ENCODE peak calls at places on chromosomes 11 and 22, in six cellular contexts. L is psoas muscle, V is AG09319, S is cardiac muscle cell, Y is cardiac fibroblast, C is Peyer's patch. E is an unnamed sample.

GRCh38 chr22:35023692-35024363 is 42.1 kb upstream of the ISX start:
- DNase-seq in C (peak; percentile 86), L (peak; percentile 66), S (peak; percentile 82), Y (peak; percentile 49), V (no peak), E (peak; percentile 82)

GRCh38 chr11:64874308-64874707 is 4.1 kb downstream of the EHD1 start:
- DNase-seq in S (no peak), C (no peak), L (no peak), Y (no peak), V (no peak), E (no peak)

GRCh38 chr22:41931701-41932269 is 5.2 kb upstream of the TNFRSF13C start:
- DNase-seq in C (no peak), V (no peak), L (no peak), Y (no peak), S (no peak), E (no peak)

GRCh38 chr22:26556904-26557303 is 33.0 kb downstream of the TPST2 start:
- DNase-seq in S (no peak), Y (no peak), L (peak; percentile 59), C (no peak), V (no peak), E (no peak)

GRCh38 chr11:1456166-1456565 is 30.4 kb downstream of the MOB2 start:
- DNase-seq in C (no peak), Y (no peak), S (no peak), L (no peak), V (no peak), E (no peak)

GRCh38 chr22:46875089-46875488 is 112.6 kb downstream of the TBC1D22A start:
- DNase-seq in S (no peak), Y (no peak), C (no peak), V (no peak), L (no peak), E (no peak)

GRCh38 chr22:23696326-23696851 is 5.6 kb downstream of the RGL4 start:
- DNase-seq in S (no peak), L (peak; percentile 71), Y (peak; percentile 76), V (no peak), C (peak; percentile 49), E (no peak)

GRCh38 chr22:29994941-29995340 is 85.3 kb upstream of the HORMAD2 start:
- DNase-seq in Y (peak; percentile 57), C (no peak), V (no peak), S (no peak), L (no peak), E (no peak)

GRCh38 chr22:41642711-41643110 is 21.6 kb downstream of the XRCC6 start:
- DNase-seq in V (no peak), C (no peak), S (no peak), Y (no peak), L (no peak), E (no peak)

GRCh38 chr11:64007629-64008282 is 21.5 kb downstream of the OTUB1 start:
- DNase-seq in V (no peak), S (peak; percentile 90), C (peak; percentile 74), L (peak; percentile 92), Y (peak; percentile 38), E (peak; percentile 50)

GRCh38 chr11:36513965-36514364 is 3.9 kb upstream of the TRAF6 start:
- DNase-seq in V (no peak), L (no peak), C (no peak), S (no peak), Y (no peak), E (no peak)

GRCh38 chr22:20552913-20553401 is 45.5 kb downstream of the MED15 start:
- DNase-seq in Y (peak; percentile 78), V (no peak), L (peak; percentile 59), C (no peak), S (no peak), E (no peak)

GRCh38 chr22:20550057-20550817 is 42.8 kb downstream of the MED15 start:
- DNase-seq in S (no peak), C (no peak), Y (peak; percentile 14), L (peak; percentile 41), V (no peak), E (no peak)

GRCh38 chr22:20552450-20552894 is 45.1 kb downstream of the MED15 start:
- DNase-seq in V (no peak), Y (peak; percentile 72), C (no peak), S (no peak), L (peak; percentile 97), E (peak; percentile 44)

GRCh38 chr22:20550851-20551744 is 43.7 kb downstream of the MED15 start:
- DNase-seq in C (no peak), V (no peak), S (peak; percentile 61), L (no peak), Y (peak; percentile 82), E (peak; percentile 83)

GRCh38 chr22:20551805-20552449 is 44.5 kb downstream of the MED15 start:
- DNase-seq in C (no peak), L (peak; percentile 90), S (no peak), V (no peak), Y (peak; percentile 34), E (peak; percentile 70)
- TF ChIP-seq CTCF in C (peak; percentile 29), L (peak; percentile 60), S (no peak), V (peak; percentile 51), Y (peak; percentile 36), E (peak; percentile 44)

GRCh38 chr22:44807915-44808690 is 55.7 kb downstream of the ARHGAP8 start:
- DNase-seq in V (no peak), Y (no peak), L (no peak), C (no peak), S (peak; percentile 33), E (no peak)
- TF ChIP-seq CTCF in V (peak; percentile 9), Y (no peak), L (no peak), C (no peak), S (no peak), E (no peak)

DNA sequence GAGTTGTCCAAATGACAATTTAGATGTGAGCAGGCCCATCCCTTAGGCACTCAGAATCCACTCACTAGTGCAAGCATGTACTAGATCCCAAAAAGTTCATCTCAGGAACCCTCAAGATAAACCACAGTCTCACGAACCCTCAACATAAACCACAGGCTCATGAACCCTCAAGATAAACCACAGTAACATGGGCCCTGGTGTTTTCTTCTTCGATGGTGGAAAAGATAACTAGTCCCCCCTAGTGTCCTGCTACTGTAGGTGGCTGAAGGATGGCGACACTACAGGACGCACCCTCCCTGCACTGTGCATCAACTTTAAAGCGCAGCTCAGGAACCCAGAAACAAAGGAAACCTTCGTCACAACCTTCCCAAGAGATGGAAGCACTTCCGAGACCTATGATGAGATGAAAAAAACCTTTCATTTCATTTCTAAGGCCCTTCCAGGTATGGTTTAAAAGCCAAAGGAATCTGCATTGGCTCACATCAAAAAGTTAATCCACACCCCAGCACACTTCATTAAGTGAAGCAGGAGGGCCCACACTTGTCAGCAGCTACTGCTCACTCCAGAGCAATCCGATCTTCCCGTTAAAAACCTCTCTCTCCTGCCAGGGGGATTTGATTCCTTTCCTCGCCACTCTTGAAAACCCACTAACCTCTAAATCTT is 2.4 kb downstream of the LARGE1 start:
- DNase-seq in S (no peak), Y (peak; percentile 31), L (no peak), C (no peak), V (no peak), E (no peak)
- TF ChIP-seq CTCF in S (no peak), Y (no peak), L (peak; percentile 40), C (peak; percentile 32), V (peak; percentile 20), E (peak; percentile 11)

DNA sequence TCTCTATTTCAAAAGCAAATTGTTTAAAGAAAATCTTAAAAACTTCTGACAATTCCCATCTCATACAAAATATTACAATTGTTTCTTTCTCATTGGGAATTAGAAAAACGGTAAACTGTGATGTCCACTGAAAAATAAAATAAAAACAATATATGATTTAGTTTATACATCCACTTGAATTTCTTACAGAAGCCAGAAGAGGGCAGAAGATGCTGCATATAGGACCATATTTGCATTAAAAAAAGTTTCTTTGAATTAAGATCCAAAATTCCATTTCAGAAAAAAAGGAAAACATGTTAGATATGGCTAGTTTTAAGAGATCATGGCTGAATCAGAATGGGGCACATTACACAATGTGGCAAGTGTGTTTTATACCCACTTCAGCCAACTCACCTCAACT is 39.3 kb upstream of the LRRC4C start:
- DNase-seq in S (peak; percentile 4), C (no peak), V (no peak), L (no peak), Y (peak; percentile 47), E (no peak)
- TF ChIP-seq CTCF in S (peak; percentile 31), C (peak; percentile 45), V (no peak), L (no peak), Y (peak; percentile 37), E (peak; percentile 57)

DNA sequence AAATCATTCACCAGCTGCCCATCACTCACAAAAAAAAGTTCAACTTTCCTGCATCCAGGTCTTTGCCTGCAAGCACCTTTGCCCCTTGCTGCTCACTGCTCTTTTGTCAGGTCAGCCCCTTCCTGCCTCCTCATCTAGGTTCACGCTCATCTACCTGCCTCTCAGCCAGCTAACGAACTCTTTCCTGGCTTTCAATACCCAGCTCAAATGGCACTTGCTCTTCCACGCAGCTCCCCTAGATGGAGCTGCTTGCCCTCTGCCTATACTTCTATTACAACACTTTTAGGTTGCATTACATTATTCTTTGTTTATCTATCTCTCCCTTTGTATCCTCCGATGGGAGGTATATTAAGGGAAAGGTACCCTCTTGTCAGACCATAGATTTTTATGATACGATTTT is 78.9 kb upstream of the TBCEL start:
- DNase-seq in S (no peak), Y (no peak), C (no peak), L (no peak), V (no peak), E (no peak)
- TF ChIP-seq CTCF in S (no peak), Y (peak; percentile 32), C (peak; percentile 15), L (no peak), V (peak; percentile 8), E (no peak)

DNA sequence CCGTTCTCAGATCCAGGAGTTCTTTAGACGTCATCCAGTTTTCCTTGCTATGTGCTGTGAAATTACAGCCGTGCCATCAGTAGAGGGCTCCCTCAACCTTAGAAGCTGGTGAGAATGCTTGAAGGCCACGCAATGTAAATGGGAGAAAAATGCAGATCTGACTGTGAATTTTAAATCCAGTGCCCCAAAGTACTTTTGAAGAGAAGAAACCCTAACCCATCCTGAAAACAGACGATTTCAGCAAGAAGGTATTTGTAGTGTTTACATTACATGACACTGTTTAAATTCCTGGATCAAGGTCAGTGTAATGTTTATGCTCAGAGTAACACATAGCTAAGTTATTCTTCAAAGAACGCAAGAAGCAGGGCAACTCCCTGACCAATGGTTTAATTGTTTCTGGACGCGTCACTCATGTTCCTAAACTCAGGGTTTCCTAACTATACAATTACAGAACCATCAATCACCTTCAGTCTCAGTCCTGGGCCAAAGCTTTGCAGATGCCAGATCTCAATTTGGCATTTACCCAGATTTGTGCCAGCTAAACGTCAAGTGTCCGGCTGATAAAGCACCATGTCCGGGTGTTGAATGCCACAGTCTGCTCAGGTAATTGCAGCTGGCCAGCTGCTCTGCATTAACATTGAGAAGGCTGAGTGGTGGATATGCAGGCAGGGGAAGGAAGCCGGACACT is 38.2 kb downstream of the ADAMTS8 start:
- DNase-seq in V (peak; percentile 48), L (no peak), C (no peak), S (peak; percentile 32), Y (peak; percentile 82), E (peak; percentile 63)
- TF ChIP-seq CTCF in V (peak; percentile 74), L (peak; percentile 27), C (peak; percentile 7), S (peak; percentile 63), Y (peak; percentile 64), E (peak; percentile 62)

GRCh38 chr11:92295175-92296137 is 70.8 kb downstream of the FAT3 start:
- DNase-seq in L (no peak), C (no peak), V (no peak), Y (peak; percentile 42), S (no peak), E (no peak)
- TF ChIP-seq CTCF in L (no peak), C (no peak), V (no peak), Y (no peak), S (no peak), E (no peak)

DNA sequence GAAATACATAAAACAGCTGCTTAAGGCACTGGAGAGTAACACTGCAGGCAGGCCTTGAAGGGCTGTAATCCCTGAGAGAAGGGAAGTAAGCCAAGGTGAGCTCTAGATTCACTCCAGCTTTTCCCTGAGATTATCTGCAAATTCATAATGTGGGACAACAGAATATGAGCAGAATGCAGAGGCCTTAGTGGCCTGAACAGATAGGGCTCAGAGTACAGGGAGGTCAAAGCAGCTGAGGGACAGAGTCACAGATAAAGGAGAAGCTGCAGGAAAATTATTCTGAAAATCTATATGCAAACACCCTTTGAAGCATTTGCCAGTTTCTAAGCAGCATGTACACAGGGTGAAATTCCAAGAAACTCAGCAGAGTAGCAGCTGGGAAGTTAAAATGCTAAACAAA is 48.0 kb upstream of the CWF19L2 start:
- DNase-seq in S (no peak), Y (no peak), L (no peak), V (no peak), C (no peak), E (no peak)
- TF ChIP-seq CTCF in S (no peak), Y (no peak), L (no peak), V (no peak), C (no peak), E (no peak)

E was measured in dorsolateral prefrontal cortex.